ENCODE peak calls at places on chromosomes 5 and 9, in six cellular contexts. V is WERI-Rb-1; H is heart right ventricle; A is CD8-positive, alpha-beta memory T cell; J is stomach; W is CD4-positive, alpha-beta memory T cell. M is an unnamed sample.

GRCh38 chr5:53303105-53303504 is 177.3 kb upstream of the FST start:
- DNase-seq in W (no peak), H (no peak), J (no peak), A (no peak), V (no peak), M (no peak)

GRCh38 chr5:65854931-65855330 is 71.4 kb upstream of the ERBIN start:
- DNase-seq in A (no peak), H (no peak), V (no peak), W (no peak), J (no peak), M (no peak)

GRCh38 chr9:71223953-71224538 is 102.6 kb upstream of the TRPM3 start:
- DNase-seq in V (no peak), J (no peak), A (no peak), W (no peak), H (no peak), M (no peak)

GRCh38 chr5:109656829-109657228 is 32.9 kb upstream of the MAN2A1 start:
- DNase-seq in V (no peak), H (peak; percentile 15), W (peak; percentile 56), A (peak; percentile 46), J (no peak), M (no peak)

GRCh38 chr9:36843964-36844363 is 190.1 kb downstream of the PAX5 start:
- DNase-seq in V (no peak), A (no peak), H (no peak), J (no peak), W (no peak), M (no peak)

GRCh38 chr9:125884196-125884595 is 137.0 kb downstream of the PBX3 start:
- DNase-seq in J (no peak), V (no peak), W (no peak), H (no peak), A (no peak), M (no peak)

GRCh38 chr9:68961587-68961986 is 52.3 kb downstream of the PRKACG start:
- DNase-seq in V (no peak), J (no peak), H (no peak), W (no peak), A (no peak), M (no peak)

GRCh38 chr5:31771045-31771444 is 132.1 kb downstream of the PDZD2 start:
- DNase-seq in J (no peak), A (no peak), H (no peak), V (no peak), W (no peak), M (no peak)

GRCh38 chr5:96120120-96120519 is 158.5 kb upstream of the ELL2 start:
- DNase-seq in A (no peak), W (no peak), J (no peak), H (no peak), V (no peak), M (no peak)

GRCh38 chr9:101232405-101232977 is 152.3 kb downstream of the BAAT start:
- DNase-seq in A (no peak), W (no peak), V (no peak), H (no peak), J (no peak), M (no peak)

GRCh38 chr5:112921833-112922817 is at the start of gene REEP5:
- DNase-seq in V (peak; percentile 81), A (peak; percentile 89), W (peak; percentile 84), H (peak; percentile 90), J (peak; percentile 88), M (peak; percentile 81)

GRCh38 chr9:78856781-78857180 is 559.9 kb downstream of the PSAT1 start:
- DNase-seq in A (no peak), V (no peak), H (no peak), J (no peak), W (no peak), M (no peak)

GRCh38 chr9:90645721-90646120 is 3.1 kb upstream of the DIRAS2 start:
- DNase-seq in A (no peak), V (no peak), J (no peak), W (no peak), H (no peak), M (no peak)

GRCh38 chr5:149728303-149728702 is 1.8 kb upstream of the PPARGC1B start:
- DNase-seq in H (no peak), J (peak; percentile 63), W (no peak), A (no peak), V (no peak), M (no peak)

GRCh38 chr9:97543568-97543967 is 42.1 kb downstream of the TMOD1 start:
- DNase-seq in V (no peak), H (no peak), A (no peak), J (no peak), W (no peak), M (no peak)

GRCh38 chr5:101678494-101679193 is 617.4 kb downstream of the SLCO4C1 start:
- DNase-seq in A (no peak), J (peak; percentile 60), V (peak; percentile 78), W (no peak), H (peak; percentile 12), M (peak; percentile 0)

GRCh38 chr5:17004441-17005086 is 68.5 kb upstream of the MYO10 start:
- DNase-seq in H (no peak), W (no peak), V (no peak), J (no peak), A (no peak), M (no peak)
- H3K27me3 ChIP-seq in H (no peaks in the 10 kb centered on the region), W (no peaks in the 10 kb centered on the region), V (no peaks in the 10 kb centered on the region), J (no peaks in the 10 kb centered on the region), A (no peaks in the 10 kb centered on the region), M (no peaks in the 10 kb centered on the region)

DNA sequence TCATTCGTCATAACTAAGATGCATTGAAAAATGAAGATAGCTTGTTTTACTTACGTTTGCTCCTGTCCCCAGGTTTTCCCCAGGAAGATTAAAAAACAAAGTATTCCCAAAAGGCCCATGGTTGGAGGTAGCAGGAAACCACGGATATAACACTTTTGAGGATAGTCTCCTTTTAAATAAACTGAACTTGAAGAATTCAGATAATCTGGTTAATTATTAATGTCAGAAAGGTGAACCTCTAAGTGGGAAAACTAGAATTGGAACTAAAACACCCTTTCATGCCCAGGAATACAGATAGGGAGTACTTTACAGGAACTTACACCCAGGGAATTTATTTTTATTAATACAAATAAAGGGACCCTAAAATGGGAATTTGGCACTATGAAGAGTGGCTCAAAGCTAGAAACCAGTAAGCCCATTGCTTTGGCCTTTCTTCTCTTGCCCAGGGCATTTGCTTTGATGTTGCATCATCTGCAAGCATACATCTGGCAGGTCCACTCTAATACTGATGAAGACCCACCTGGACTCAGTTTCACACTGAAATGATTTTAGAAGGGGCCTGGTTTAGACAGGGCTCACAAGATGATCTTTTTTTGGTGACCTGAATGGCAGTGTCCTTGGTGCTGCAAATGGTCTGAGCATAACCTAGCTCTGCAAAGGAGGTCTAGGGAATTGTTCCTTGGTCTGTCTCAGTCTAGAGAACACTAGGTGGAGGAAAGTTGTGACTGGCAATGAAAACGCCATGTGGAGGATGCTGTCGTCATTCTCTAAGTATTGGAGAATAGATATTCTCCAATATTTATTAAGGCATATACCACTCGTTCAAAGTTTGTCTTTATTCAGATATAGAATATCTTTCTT is at the start of gene C5:
- DNase-seq in V (no peak), J (no peak), W (no peak), A (no peak), H (no peak), M (no peak)
- H3K27ac ChIP-seq in V (no peak within 1 kb of the TSS), J (no peak within 1 kb of the TSS), W (no peak within 1 kb of the TSS), A (no peak within 1 kb of the TSS), H (no peak within 1 kb of the TSS), M (no peak within 1 kb of the TSS)

GRCh38 chr9:129514497-129514867 is 106.4 kb downstream of the C9orf50 start:
- DNase-seq in A (no peak), W (no peak), H (no peak), V (no peak), J (no peak), M (no peak)

GRCh38 chr9:129514891-129515290 is 106.0 kb downstream of the C9orf50 start:
- DNase-seq in W (no peak), A (no peak), J (no peak), H (no peak), V (no peak), M (no peak)

GRCh38 chr9:129511320-129511900 is 109.5 kb downstream of the C9orf50 start:
- DNase-seq in H (no peak), V (no peak), A (no peak), J (no peak), W (no peak), M (no peak)

GRCh38 chr9:129513282-129513681 is 107.6 kb downstream of the C9orf50 start:
- DNase-seq in H (no peak), W (no peak), A (no peak), J (no peak), V (no peak), M (no peak)

GRCh38 chr9:129513856-129514496 is 106.9 kb downstream of the C9orf50 start:
- DNase-seq in W (no peak), V (no peak), H (no peak), J (no peak), A (no peak), M (no peak)
- H3K9me3 ChIP-seq in W (no peaks in the 10 kb centered on the region), V (peaks cover 58% of the 10 kb centered on the region), H (peaks cover 30% of the 10 kb centered on the region), J (peaks cover 44% of the 10 kb centered on the region), A (peaks cover 5% of the 10 kb centered on the region), M (peaks cover 31% of the 10 kb centered on the region)

GRCh38 chr5:141877478-141878185 is 578 bp downstream of the PCDH1 start:
- DNase-seq in H (no peak), W (peak; percentile 19), A (no peak), J (no peak), V (no peak), M (peak; percentile 32)
- H3K27me3 ChIP-seq in H (peaks cover 89% of the 10 kb centered on the region), W (peaks cover 51% of the 10 kb centered on the region), A (peaks cover 70% of the 10 kb centered on the region), J (no peaks in the 10 kb centered on the region), V (peaks cover 38% of the 10 kb centered on the region), M (peaks cover 76% of the 10 kb centered on the region)

M was measured in CD4-positive, alpha-beta T cell.